ENCODE peak calls at places on chromosomes 4 and X, in eight cellular contexts. One of them, this sample, is unnamed.

GRCh38 chrX:7921750-7922149 is 5.5 kb downstream of the PNPLA4 start:
- DNase-seq in T-helper 9 cell: no peak
- DNase-seq in aorta: no peak
- DNase-seq in GOT3: no peak
- DNase-seq in omental fat pad: no peak
- DNase-seq in activated naive CD4-positive, alpha-beta T cell treated with anti-CD3 and anti-CD28 coated beads for 36 hours: no peak
- DNase-seq in CD8-positive, alpha-beta memory T cell: no peak
- DNase-seq in AG10803: no peak
- DNase-seq in this sample: no peak

GRCh38 chr4:155487231-155487630 is 110.5 kb upstream of the MAP9 start:
- DNase-seq in T-helper 9 cell: no peak
- DNase-seq in aorta: no peak
- DNase-seq in GOT3: no peak
- DNase-seq in omental fat pad: no peak
- DNase-seq in activated naive CD4-positive, alpha-beta T cell treated with anti-CD3 and anti-CD28 coated beads for 36 hours: no peak
- DNase-seq in CD8-positive, alpha-beta memory T cell: no peak
- DNase-seq in AG10803: no peak
- DNase-seq in this sample: no peak

GRCh38 chr4:68465058-68465457 is 17.8 kb downstream of the TMPRSS11E start:
- DNase-seq in T-helper 9 cell: no peak
- DNase-seq in aorta: no peak
- DNase-seq in GOT3: no peak
- DNase-seq in omental fat pad: no peak
- DNase-seq in activated naive CD4-positive, alpha-beta T cell treated with anti-CD3 and anti-CD28 coated beads for 36 hours: no peak
- DNase-seq in CD8-positive, alpha-beta memory T cell: no peak
- DNase-seq in AG10803: no peak
- DNase-seq in this sample: no peak

GRCh38 chrX:17923546-17923945 is 62.4 kb upstream of the RAI2 start:
- DNase-seq in T-helper 9 cell: no peak
- DNase-seq in aorta: no peak
- DNase-seq in GOT3: no peak
- DNase-seq in omental fat pad: no peak
- DNase-seq in activated naive CD4-positive, alpha-beta T cell treated with anti-CD3 and anti-CD28 coated beads for 36 hours: no peak
- DNase-seq in CD8-positive, alpha-beta memory T cell: no peak
- DNase-seq in AG10803: no peak
- DNase-seq in this sample: no peak

GRCh38 chr4:22476011-22476410 is 39.9 kb downstream of the ADGRA3 start:
- DNase-seq in T-helper 9 cell: no peak
- DNase-seq in aorta: no peak
- DNase-seq in GOT3: no peak
- DNase-seq in omental fat pad: no peak
- DNase-seq in activated naive CD4-positive, alpha-beta T cell treated with anti-CD3 and anti-CD28 coated beads for 36 hours: no peak
- DNase-seq in CD8-positive, alpha-beta memory T cell: no peak
- DNase-seq in AG10803: no peak
- DNase-seq in this sample: no peak

GRCh38 chr4:89245459-89245858 is 62.1 kb downstream of the GPRIN3 start:
- DNase-seq in T-helper 9 cell: no peak
- DNase-seq in aorta: no peak
- DNase-seq in GOT3: no peak
- DNase-seq in omental fat pad: no peak
- DNase-seq in activated naive CD4-positive, alpha-beta T cell treated with anti-CD3 and anti-CD28 coated beads for 36 hours: no peak
- DNase-seq in CD8-positive, alpha-beta memory T cell: no peak
- DNase-seq in AG10803: no peak
- DNase-seq in this sample: no peak

GRCh38 chrX:12614266-12614665 is 176.9 kb upstream of the PRPS2 start:
- DNase-seq in T-helper 9 cell: no peak
- DNase-seq in aorta: no peak
- DNase-seq in GOT3: no peak
- DNase-seq in omental fat pad: no peak
- DNase-seq in activated naive CD4-positive, alpha-beta T cell treated with anti-CD3 and anti-CD28 coated beads for 36 hours: no peak
- DNase-seq in CD8-positive, alpha-beta memory T cell: no peak
- DNase-seq in AG10803: no peak
- DNase-seq in this sample: no peak

GRCh38 chrX:10047133-10047532 is 80.0 kb downstream of the CLDN34 start:
- DNase-seq in T-helper 9 cell: no peak
- DNase-seq in aorta: no peak
- DNase-seq in GOT3: no peak
- DNase-seq in omental fat pad: no peak
- DNase-seq in activated naive CD4-positive, alpha-beta T cell treated with anti-CD3 and anti-CD28 coated beads for 36 hours: no peak
- DNase-seq in CD8-positive, alpha-beta memory T cell: no peak
- DNase-seq in AG10803: no peak
- DNase-seq in this sample: no peak

GRCh38 chr4:109952612-109953011 is 39.9 kb downstream of the EGF start:
- DNase-seq in T-helper 9 cell: no peak
- DNase-seq in aorta: no peak
- DNase-seq in GOT3: no peak
- DNase-seq in omental fat pad: no peak
- DNase-seq in activated naive CD4-positive, alpha-beta T cell treated with anti-CD3 and anti-CD28 coated beads for 36 hours: no peak
- DNase-seq in CD8-positive, alpha-beta memory T cell: no peak
- DNase-seq in AG10803: no peak
- DNase-seq in this sample: no peak

GRCh38 chr4:155967098-155967497 is 13.4 kb upstream of the CTSO start:
- DNase-seq in T-helper 9 cell: no peak
- DNase-seq in aorta: no peak
- DNase-seq in GOT3: no peak
- DNase-seq in omental fat pad: no peak
- DNase-seq in activated naive CD4-positive, alpha-beta T cell treated with anti-CD3 and anti-CD28 coated beads for 36 hours: no peak
- DNase-seq in CD8-positive, alpha-beta memory T cell: no peak
- DNase-seq in AG10803: peak; percentile 44
- DNase-seq in this sample: no peak